ENCODE peak calls at places on chromosomes 5 and 9, in nine cellular contexts. A is germinal center; W is iris pigment epithelial cell; J is T-helper 1 cell; L is substantia nigra; B is NCI-H2029; C is GM23338; E is stimulated activated CD4-positive, alpha-beta T cell treated with anti-CD3 and anti-CD28 coated beads, Interleukin-2, amount 100 ng/mL, for 48 hours; G is CD4-positive, CD25-positive, alpha-beta regulatory T cell. Z is an unnamed sample.

GRCh38 chr9:100739666-100740065 is 161.8 kb downstream of the CAVIN4 start:
- DNase-seq in B (no peak), G (no peak), A (no peak), E (no peak), C (no peak), W (no peak), L (no peak), J (no peak), Z (no peak)

GRCh38 chr5:111158105-111158744 is 66.0 kb upstream of the CAMK4 start:
- DNase-seq in J (peak), C (peak), G (peak), W (peak), E (peak), A (peak), L (peak), B (peak), Z (peak)

GRCh38 chr5:170745481-170746061 is 38.0 kb upstream of the GABRP start:
- DNase-seq in E (no peak), B (no peak), A (no peak), W (no peak), L (no peak), G (no peak), J (no peak), C (peak), Z (no peak)

GRCh38 chr5:86880785-86881492 is 263.2 kb downstream of the COX7C start:
- DNase-seq in J (no peak), A (peak), C (peak), L (peak), W (peak), E (peak), G (peak), B (peak), Z (peak)

GRCh38 chr5:10564838-10565784 is 1.2 kb downstream of the ANKRD33B start:
- DNase-seq in L (no peak), A (no peak), E (no peak), G (peak), W (no peak), B (no peak), C (peak), J (no peak), Z (peak)

GRCh38 chr5:127088226-127088625 is 14.9 kb upstream of the C5orf63 start:
- DNase-seq in W (peak), E (no peak), J (no peak), B (no peak), C (no peak), G (no peak), A (no peak), L (no peak), Z (no peak)

GRCh38 chr5:79555418-79555817 is 41.5 kb upstream of the HOMER1 start:
- DNase-seq in G (no peak), B (no peak), E (no peak), L (no peak), J (no peak), W (no peak), A (no peak), C (no peak), Z (no peak)

GRCh38 chr9:37678789-37679273 is 28.1 kb downstream of the FRMPD1 start:
- DNase-seq in W (no peak), J (no peak), E (no peak), L (no peak), B (no peak), C (peak), A (no peak), G (peak), Z (no peak)

GRCh38 chr5:138542120-138542955 is 698 bp downstream of the ETF1 start:
- DNase-seq in A (peak), W (no peak), B (no peak), E (peak), J (no peak), G (peak), L (no peak), C (no peak), Z (peak)

GRCh38 chr9:120402741-120403542 is 177.0 kb downstream of the CDK5RAP2 start:
- DNase-seq in A (no peak), B (no peak), C (no peak), J (no peak), E (no peak), L (no peak), G (peak), W (peak), Z (no peak)

GRCh38 chr5:1542755-1543154 is 19.0 kb upstream of the LPCAT1 start:
- DNase-seq in A (peak), J (no peak), G (no peak), C (no peak), E (no peak), W (no peak), B (peak), L (no peak), Z (no peak)

GRCh38 chr9:88312517-88313103 is 75.6 kb upstream of the SPIN1 start:
- DNase-seq in G (peak), L (no peak), E (no peak), J (no peak), A (no peak), W (no peak), C (no peak), B (no peak), Z (no peak)

GRCh38 chr5:151470440-151470839 is 23.0 kb downstream of the SLC36A1 start:
- DNase-seq in A (no peak), J (no peak), L (no peak), C (no peak), W (peak), B (peak), E (no peak), G (no peak), Z (no peak)

GRCh38 chr9:77128125-77128789 is 49.1 kb upstream of the VPS13A start:
- DNase-seq in A (no peak), E (no peak), C (peak), B (no peak), G (no peak), W (no peak), L (no peak), J (no peak), Z (no peak)

GRCh38 chr5:133232435-133232834 is 180.6 kb downstream of the HSPA4 start:
- DNase-seq in W (no peak), A (no peak), B (no peak), L (no peak), E (no peak), G (no peak), C (no peak), J (no peak), Z (no peak)

GRCh38 chr5:55936100-55936693 is 58.6 kb downstream of the IL6ST start:
- DNase-seq in B (peak), C (peak), E (peak), L (peak), J (peak), G (peak), W (peak), A (peak), Z (peak)